ENCODE peak calls at places on chromosomes 12 and 14, in four cellular contexts. One of them, this sample, is unnamed.

GRCh38 chr14:54685286-54685845 is 118.4 kb downstream of the SAMD4A start:
- DNase-seq in stimulated activated naive B cell treated with anti-CD40 and anti-IgM and Interleukin-4, amounts not matched to agents 10 μg/mL and 1 μg/mL and 100 μg/mL, for 72 hours: no peak
- DNase-seq in cardiac fibroblast: no peak
- DNase-seq in cerebellum: no peak
- DNase-seq in this sample: no peak

GRCh38 chr12:104680070-104680469 is 223.3 kb downstream of the CHST11 start:
- DNase-seq in stimulated activated naive B cell treated with anti-CD40 and anti-IgM and Interleukin-4, amounts not matched to agents 10 μg/mL and 1 μg/mL and 100 μg/mL, for 72 hours: peak; percentile 23
- DNase-seq in cardiac fibroblast: peak; percentile 37
- DNase-seq in cerebellum: no peak
- DNase-seq in this sample: no peak

GRCh38 chr14:99603471-99603933 is 505 bp downstream of the CCDC85C start:
- DNase-seq in stimulated activated naive B cell treated with anti-CD40 and anti-IgM and Interleukin-4, amounts not matched to agents 10 μg/mL and 1 μg/mL and 100 μg/mL, for 72 hours: peak; percentile 40
- DNase-seq in cardiac fibroblast: peak; percentile 39
- DNase-seq in cerebellum: no peak
- DNase-seq in this sample: no peak

GRCh38 chr14:93332032-93332852 is 594 bp downstream of the BTBD7 start:
- DNase-seq in stimulated activated naive B cell treated with anti-CD40 and anti-IgM and Interleukin-4, amounts not matched to agents 10 μg/mL and 1 μg/mL and 100 μg/mL, for 72 hours: peak; percentile 38
- DNase-seq in cardiac fibroblast: peak; percentile 36
- DNase-seq in cerebellum: peak; percentile 67
- DNase-seq in this sample: peak; percentile 35

GRCh38 chr12:122333142-122334087 is 67.1 kb upstream of the VPS33A start:
- DNase-seq in stimulated activated naive B cell treated with anti-CD40 and anti-IgM and Interleukin-4, amounts not matched to agents 10 μg/mL and 1 μg/mL and 100 μg/mL, for 72 hours: no peak
- DNase-seq in cardiac fibroblast: peak; percentile 9
- DNase-seq in cerebellum: no peak
- DNase-seq in this sample: no peak

GRCh38 chr12:77925536-77926108 is 94.9 kb downstream of the NAV3 start:
- DNase-seq in stimulated activated naive B cell treated with anti-CD40 and anti-IgM and Interleukin-4, amounts not matched to agents 10 μg/mL and 1 μg/mL and 100 μg/mL, for 72 hours: peak; percentile 11
- DNase-seq in cardiac fibroblast: peak; percentile 96
- DNase-seq in cerebellum: peak; percentile 50
- DNase-seq in this sample: peak; percentile 91

GRCh38 chr12:52151859-52152783 is 39.7 kb downstream of the KRT80 start:
- DNase-seq in stimulated activated naive B cell treated with anti-CD40 and anti-IgM and Interleukin-4, amounts not matched to agents 10 μg/mL and 1 μg/mL and 100 μg/mL, for 72 hours: peak; percentile 44
- DNase-seq in cardiac fibroblast: peak; percentile 63
- DNase-seq in cerebellum: peak; percentile 43
- DNase-seq in this sample: no peak

GRCh38 chr12:89280833-89281533 is 71.3 kb downstream of the DUSP6 start:
- DNase-seq in stimulated activated naive B cell treated with anti-CD40 and anti-IgM and Interleukin-4, amounts not matched to agents 10 μg/mL and 1 μg/mL and 100 μg/mL, for 72 hours: no peak
- DNase-seq in cardiac fibroblast: peak; percentile 67
- DNase-seq in cerebellum: no peak
- DNase-seq in this sample: no peak

GRCh38 chr14:61403411-61403810 is 82.0 kb downstream of the PRKCH start:
- DNase-seq in stimulated activated naive B cell treated with anti-CD40 and anti-IgM and Interleukin-4, amounts not matched to agents 10 μg/mL and 1 μg/mL and 100 μg/mL, for 72 hours: no peak
- DNase-seq in cardiac fibroblast: no peak
- DNase-seq in cerebellum: no peak
- DNase-seq in this sample: no peak

GRCh38 chr12:47717443-47718193 is 7.7 kb downstream of the ENDOU start:
- DNase-seq in stimulated activated naive B cell treated with anti-CD40 and anti-IgM and Interleukin-4, amounts not matched to agents 10 μg/mL and 1 μg/mL and 100 μg/mL, for 72 hours: no peak
- DNase-seq in cardiac fibroblast: peak; percentile 91
- DNase-seq in cerebellum: peak; percentile 47
- DNase-seq in this sample: peak; percentile 0

GRCh38 chr12:65655074-65655493 is 169.2 kb upstream of the HMGA2 start:
- DNase-seq in stimulated activated naive B cell treated with anti-CD40 and anti-IgM and Interleukin-4, amounts not matched to agents 10 μg/mL and 1 μg/mL and 100 μg/mL, for 72 hours: no peak
- DNase-seq in cardiac fibroblast: peak; percentile 82
- DNase-seq in cerebellum: no peak
- DNase-seq in this sample: no peak

GRCh38 chr12:121793836-121794531 is 496 bp upstream of the RHOF start:
- DNase-seq in stimulated activated naive B cell treated with anti-CD40 and anti-IgM and Interleukin-4, amounts not matched to agents 10 μg/mL and 1 μg/mL and 100 μg/mL, for 72 hours: peak; percentile 97
- DNase-seq in cardiac fibroblast: peak; percentile 90
- DNase-seq in cerebellum: peak; percentile 93
- DNase-seq in this sample: peak; percentile 73

GRCh38 chr14:55864890-55865655 is 253.1 kb upstream of the PELI2 start:
- DNase-seq in stimulated activated naive B cell treated with anti-CD40 and anti-IgM and Interleukin-4, amounts not matched to agents 10 μg/mL and 1 μg/mL and 100 μg/mL, for 72 hours: no peak
- DNase-seq in cardiac fibroblast: no peak
- DNase-seq in cerebellum: no peak
- DNase-seq in this sample: no peak

GRCh38 chr12:24759155-24759554 is 189.7 kb downstream of the BCAT1 start:
- DNase-seq in stimulated activated naive B cell treated with anti-CD40 and anti-IgM and Interleukin-4, amounts not matched to agents 10 μg/mL and 1 μg/mL and 100 μg/mL, for 72 hours: no peak
- DNase-seq in cardiac fibroblast: peak; percentile 63
- DNase-seq in cerebellum: no peak
- DNase-seq in this sample: no peak

GRCh38 chr14:52338282-52338681 is 24.2 kb downstream of the PTGER2 start:
- DNase-seq in stimulated activated naive B cell treated with anti-CD40 and anti-IgM and Interleukin-4, amounts not matched to agents 10 μg/mL and 1 μg/mL and 100 μg/mL, for 72 hours: no peak
- DNase-seq in cardiac fibroblast: peak; percentile 81
- DNase-seq in cerebellum: no peak
- DNase-seq in this sample: no peak

GRCh38 chr12:16037533-16037932 is 126.4 kb downstream of the DERA start:
- DNase-seq in stimulated activated naive B cell treated with anti-CD40 and anti-IgM and Interleukin-4, amounts not matched to agents 10 μg/mL and 1 μg/mL and 100 μg/mL, for 72 hours: no peak
- DNase-seq in cardiac fibroblast: no peak
- DNase-seq in cerebellum: no peak
- DNase-seq in this sample: no peak

GRCh38 chr12:74412607-74413230 is 124.9 kb upstream of the ATXN7L3B start:
- DNase-seq in stimulated activated naive B cell treated with anti-CD40 and anti-IgM and Interleukin-4, amounts not matched to agents 10 μg/mL and 1 μg/mL and 100 μg/mL, for 72 hours: no peak
- DNase-seq in cardiac fibroblast: peak; percentile 43
- DNase-seq in cerebellum: peak; percentile 5
- DNase-seq in this sample: no peak

GRCh38 chr12:115371711-115372110 is 687.7 kb upstream of the TBX3 start:
- DNase-seq in stimulated activated naive B cell treated with anti-CD40 and anti-IgM and Interleukin-4, amounts not matched to agents 10 μg/mL and 1 μg/mL and 100 μg/mL, for 72 hours: no peak
- DNase-seq in cardiac fibroblast: no peak
- DNase-seq in cerebellum: no peak
- DNase-seq in this sample: no peak

GRCh38 chr14:93496856-93497255 is 66.1 kb downstream of the UNC79 start:
- DNase-seq in stimulated activated naive B cell treated with anti-CD40 and anti-IgM and Interleukin-4, amounts not matched to agents 10 μg/mL and 1 μg/mL and 100 μg/mL, for 72 hours: no peak
- DNase-seq in cardiac fibroblast: no peak
- DNase-seq in cerebellum: no peak
- DNase-seq in this sample: no peak

GRCh38 chr12:105106621-105107020 is 910 bp upstream of the WASHC4 start:
- DNase-seq in stimulated activated naive B cell treated with anti-CD40 and anti-IgM and Interleukin-4, amounts not matched to agents 10 μg/mL and 1 μg/mL and 100 μg/mL, for 72 hours: no peak
- DNase-seq in cardiac fibroblast: no peak
- DNase-seq in cerebellum: peak; percentile 10
- DNase-seq in this sample: no peak

GRCh38 chr12:18320976-18321375 is 59.7 kb downstream of the PIK3C2G start:
- DNase-seq in stimulated activated naive B cell treated with anti-CD40 and anti-IgM and Interleukin-4, amounts not matched to agents 10 μg/mL and 1 μg/mL and 100 μg/mL, for 72 hours: no peak
- DNase-seq in cardiac fibroblast: no peak
- DNase-seq in cerebellum: no peak
- DNase-seq in this sample: no peak